ENCODE peak calls at places on chromosomes 7 and 10, in six cellular contexts. K is HFFc6, Q is neural crest cell, W is HCT116, B is upper lobe of right lung, P is ovary. N is an unnamed sample.

GRCh38 chr10:126233182-126233581 is 155.1 kb downstream of the ADAM12 start:
- DNase-seq in K (no peak), Q (no peak), W (no peak), B (no peak), P (no peak), N (no peak)

GRCh38 chr10:4663162-4663992 is 162.6 kb upstream of the AKR1E2 start:
- DNase-seq in K (peak), Q (no peak), W (peak), B (no peak), P (no peak), N (peak)

GRCh38 chr10:77290528-77291155 is 347.0 kb downstream of the KCNMA1 start:
- DNase-seq in K (peak), Q (no peak), W (no peak), B (no peak), P (no peak), N (peak)

GRCh38 chr10:56831681-56832080 is 470.6 kb upstream of the ZWINT start:
- DNase-seq in K (no peak), Q (no peak), W (no peak), B (no peak), P (no peak), N (no peak)

GRCh38 chr7:46461334-46461777 is 540.3 kb upstream of the IGFBP3 start:
- DNase-seq in K (no peak), Q (no peak), W (no peak), B (no peak), P (no peak), N (no peak)

GRCh38 chr10:70295321-70295720 is 11.5 kb upstream of the NPFFR1 start:
- DNase-seq in K (no peak), Q (no peak), W (no peak), B (no peak), P (peak), N (no peak)

GRCh38 chr7:101020444-101020843 is 563 bp downstream of the MUC17 start:
- DNase-seq in K (no peak), Q (no peak), W (no peak), B (no peak), P (no peak), N (no peak)

GRCh38 chr10:21750424-21750823 is 216.4 kb downstream of the MLLT10 start:
- DNase-seq in K (no peak), Q (no peak), W (no peak), B (no peak), P (no peak), N (peak)

GRCh38 chr10:132919374-132920100 is 22.8 kb downstream of the CFAP46 start:
- DNase-seq in K (no peak), Q (no peak), W (no peak), B (no peak), P (no peak), N (no peak)

GRCh38 chr7:42650171-42650570 is 261.7 kb downstream of the C7orf25 start:
- DNase-seq in K (no peak), Q (no peak), W (no peak), B (no peak), P (no peak), N (no peak)

GRCh38 chr10:81957976-81958375 is 83.0 kb downstream of the NRG3 start:
- DNase-seq in K (no peak), Q (no peak), W (no peak), B (no peak), P (no peak), N (no peak)

GRCh38 chr10:28293238-28294168 is 9.4 kb downstream of the MPP7 start:
- DNase-seq in K (no peak), Q (no peak), W (no peak), B (no peak), P (no peak), N (no peak)

GRCh38 chr10:49471532-49471931 is 67.4 kb downstream of the ERCC6 start:
- DNase-seq in K (no peak), Q (no peak), W (no peak), B (no peak), P (no peak), N (no peak)

GRCh38 chr7:77425151-77426051 is 9.3 kb upstream of the GSAP start:
- DNase-seq in K (peak), Q (peak), W (peak), B (no peak), P (no peak), N (no peak)

GRCh38 chr10:103622935-103623574 is 129.6 kb downstream of the NEURL1 start:
- DNase-seq in K (no peak), Q (no peak), W (no peak), B (no peak), P (no peak), N (no peak)

GRCh38 chr10:44463511-44464121 is 78.7 kb upstream of the CXCL12 start:
- DNase-seq in K (peak), Q (no peak), W (no peak), B (no peak), P (no peak), N (peak)

DNA sequence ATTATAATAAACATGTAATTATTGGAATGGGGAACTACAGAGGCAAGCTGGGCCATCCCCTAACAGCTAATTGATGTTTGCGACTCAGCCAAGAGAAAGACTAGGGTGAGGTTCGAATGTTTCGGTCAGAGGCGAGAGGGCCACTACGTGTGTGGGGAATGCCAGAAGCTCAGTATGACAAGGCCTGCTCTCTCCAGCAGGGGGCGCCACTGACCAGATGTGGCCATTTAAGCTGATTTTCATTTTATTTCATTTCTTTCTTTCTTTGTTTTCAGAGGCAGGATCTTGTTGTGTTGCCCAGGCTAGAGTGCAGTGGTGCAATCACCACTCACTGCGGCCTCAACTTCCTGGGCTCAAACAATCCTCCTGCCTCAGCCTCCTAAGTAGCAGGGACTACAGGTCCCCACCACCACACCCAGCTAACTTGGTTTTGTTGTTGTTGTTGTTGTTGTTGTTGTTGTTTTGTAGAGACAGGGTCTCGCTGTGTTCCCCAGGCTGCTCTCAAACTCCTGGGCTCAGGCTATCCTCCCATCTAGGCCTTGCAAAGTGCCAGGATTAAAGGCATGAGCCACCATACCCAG is 38.1 kb downstream of the TMEM130 start:
- DNase-seq in K (peak), Q (peak), W (no peak), B (peak), P (no peak), N (no peak)
- TF ChIP-seq CTCF in K (peak), Q (peak), W (peak), B (peak), P (no peak), N (peak)

GRCh38 chr7:6558837-6559236 is 7.6 kb upstream of the GRID2IP start:
- DNase-seq in K (peak), Q (no peak), W (peak), B (no peak), P (no peak), N (no peak)
- TF ChIP-seq CTCF in K (peak), Q (peak), W (peak), B (peak), P (no peak), N (peak)

DNA sequence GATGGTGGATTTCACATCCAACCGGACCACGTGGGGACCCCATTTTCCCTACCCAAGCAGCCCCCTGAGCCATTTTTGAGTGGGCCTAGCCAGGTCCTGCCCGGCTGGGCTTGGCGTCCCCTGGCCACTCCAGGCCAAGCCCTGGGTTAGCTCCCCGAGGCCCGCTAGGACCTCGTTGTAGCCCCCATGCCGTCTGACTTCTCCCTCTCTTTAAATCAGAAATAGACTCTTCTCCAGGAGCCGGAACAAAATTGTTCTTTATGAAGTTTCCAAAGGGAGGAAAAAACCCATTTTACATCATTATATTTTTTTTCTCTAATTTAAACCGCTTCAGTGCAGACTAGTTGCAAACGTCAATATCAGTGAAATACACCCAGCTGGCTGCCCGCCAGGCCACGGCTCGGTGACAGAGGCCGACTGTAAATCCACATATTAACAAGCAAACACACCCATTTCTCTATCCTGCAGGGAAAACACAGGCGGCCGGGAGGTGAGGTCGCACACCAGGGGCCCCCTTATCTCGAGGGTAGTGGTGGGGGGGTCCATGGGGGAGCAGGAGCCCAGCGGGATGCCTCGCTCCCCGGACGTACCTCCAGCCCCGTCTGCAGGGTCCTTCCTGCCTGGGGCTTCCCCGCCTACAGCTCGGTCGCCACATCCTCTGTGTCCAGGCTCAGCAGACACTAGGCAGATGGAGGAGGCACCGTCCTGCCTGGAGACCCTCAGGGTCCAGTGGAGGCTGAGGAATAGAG is 72.7 kb downstream of the ELFN1 start:
- DNase-seq in K (no peak), Q (no peak), W (no peak), B (no peak), P (peak), N (no peak)
- TF ChIP-seq CTCF in K (no peak), Q (no peak), W (no peak), B (no peak), P (no peak), N (no peak)

DNA sequence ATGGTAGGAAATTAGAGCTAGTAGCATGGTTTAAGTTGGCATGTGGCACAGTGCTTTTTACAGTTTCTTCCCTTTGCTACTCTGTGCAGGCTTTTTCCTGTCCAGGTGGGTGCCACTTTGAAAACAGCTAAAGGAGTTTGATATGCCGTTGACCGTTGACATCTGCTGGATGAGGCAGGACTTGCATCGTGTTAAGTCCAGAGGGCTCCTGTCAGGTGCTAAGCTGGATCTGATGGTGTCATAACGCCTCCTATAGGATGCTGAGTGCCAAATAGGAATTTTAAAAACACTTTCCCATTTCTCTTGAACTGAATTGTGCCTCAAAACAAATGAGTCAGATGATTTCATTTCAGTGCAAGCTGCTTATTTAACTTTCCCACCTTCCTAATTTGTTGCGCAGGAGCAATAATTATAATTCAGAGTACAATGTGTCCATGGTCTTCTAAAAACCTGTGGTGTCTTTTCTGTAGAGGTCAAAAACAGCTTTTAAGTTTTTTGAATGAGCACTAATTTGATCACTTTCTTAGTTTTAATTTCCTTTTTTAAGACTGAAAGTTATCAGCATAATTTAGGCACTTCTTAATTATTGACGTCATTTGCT is 178.3 kb downstream of the CDCA7L start:
- DNase-seq in K (peak), Q (peak), W (peak), B (no peak), P (no peak), N (no peak)
- TF ChIP-seq CTCF in K (peak), Q (peak), W (peak), B (peak), P (no peak), N (peak)

DNA sequence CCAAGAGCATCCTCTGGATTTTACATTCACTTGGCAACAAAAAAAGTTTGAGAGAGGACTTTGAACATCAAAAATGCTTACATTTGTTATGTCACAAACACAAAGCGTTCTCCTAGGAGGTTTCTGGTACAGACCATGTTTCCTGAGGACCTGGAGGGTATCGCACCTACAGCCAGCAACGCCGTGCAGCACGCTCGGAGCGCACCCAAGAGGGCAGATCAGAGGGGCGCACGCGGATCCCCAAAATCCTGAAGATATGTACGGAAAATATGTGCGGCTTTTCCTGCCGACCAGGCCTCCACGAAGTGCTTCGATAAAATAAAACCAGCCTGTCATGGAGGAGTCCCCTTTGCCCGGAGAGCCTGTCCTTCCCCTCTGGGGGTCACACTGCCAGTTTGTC is 454.9 kb downstream of the DNAJB6 start:
- DNase-seq in K (no peak), Q (no peak), W (no peak), B (no peak), P (no peak), N (no peak)
- TF ChIP-seq CTCF in K (no peak), Q (no peak), W (no peak), B (no peak), P (no peak), N (no peak)

DNA sequence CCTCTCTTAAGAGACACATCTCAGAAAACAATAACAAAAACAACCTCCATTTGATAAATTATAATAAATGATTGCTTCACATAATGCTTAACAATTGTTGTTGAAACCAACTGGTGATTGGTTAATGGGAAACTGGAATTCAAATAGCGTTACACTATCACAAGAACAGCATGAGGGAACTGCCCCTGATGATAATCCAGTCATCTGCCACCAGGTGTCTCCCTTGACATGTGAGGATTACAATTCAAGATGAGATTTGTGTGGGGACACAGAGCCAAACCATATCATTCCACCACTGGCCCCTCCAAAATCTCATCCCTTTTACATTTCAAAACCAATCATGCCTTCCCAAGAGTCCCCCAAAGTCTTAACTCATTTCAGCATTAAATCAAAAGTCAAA is 375.9 kb downstream of the BMPER start:
- DNase-seq in K (no peak), Q (no peak), W (no peak), B (no peak), P (no peak), N (no peak)
- TF ChIP-seq CTCF in K (peak), Q (no peak), W (peak), B (no peak), P (no peak), N (no peak)

DNA sequence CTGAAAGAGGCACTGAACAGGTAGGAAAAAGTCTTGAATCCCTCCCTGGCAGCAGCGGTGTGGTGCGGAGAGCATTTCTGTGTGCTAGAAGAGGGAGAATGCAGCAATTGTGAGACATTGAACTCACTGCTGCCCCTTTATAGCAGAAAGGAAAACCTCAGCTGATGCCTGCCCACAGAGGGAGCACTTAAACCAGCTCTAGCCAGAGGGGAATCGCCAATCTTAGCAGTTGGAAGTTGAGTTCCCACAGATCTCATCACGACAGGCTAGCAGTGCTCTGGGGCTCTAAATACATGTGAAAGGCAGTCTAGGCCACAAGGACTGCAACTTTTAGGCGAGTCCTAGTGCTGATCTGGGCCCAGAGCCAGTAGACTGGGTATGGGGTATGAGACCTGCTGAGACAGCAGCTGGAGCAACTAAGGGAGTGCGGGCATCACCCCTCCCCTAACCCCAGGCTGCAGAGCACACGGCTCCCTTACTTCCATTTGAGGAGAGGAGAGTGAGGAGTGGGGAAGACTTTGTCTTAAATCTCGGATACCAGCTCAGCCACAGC is 25.2 kb upstream of the PRR15 start:
- DNase-seq in K (no peak), Q (no peak), W (no peak), B (no peak), P (no peak), N (no peak)
- TF ChIP-seq CTCF in K (no peak), Q (no peak), W (no peak), B (no peak), P (no peak), N (no peak)

DNA sequence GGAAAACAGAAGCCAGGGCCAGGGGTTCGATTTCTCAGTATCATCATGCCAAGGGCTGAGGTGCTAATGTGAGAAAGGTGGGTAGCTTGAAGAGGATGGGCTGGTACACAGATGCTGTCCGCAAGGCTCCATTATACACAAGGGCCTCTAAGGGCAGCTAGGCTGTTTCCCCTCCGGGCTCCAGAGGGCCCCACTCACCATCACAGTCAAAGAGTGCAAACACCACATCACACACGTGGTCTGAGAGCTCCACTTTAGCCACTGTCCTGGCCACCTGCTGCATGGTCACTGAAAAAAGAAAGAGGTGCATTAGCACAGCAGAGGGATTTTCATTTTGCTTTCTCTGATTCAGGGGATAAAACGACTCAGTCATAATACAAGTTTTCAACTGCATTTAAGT is 20.9 kb upstream of the DNAJB12 start:
- DNase-seq in K (peak), Q (no peak), W (no peak), B (no peak), P (no peak), N (no peak)
- TF ChIP-seq CTCF in K (no peak), Q (peak), W (peak), B (no peak), P (no peak), N (peak)

N was measured in AG09319.